ENCODE peak calls at places on chromosomes 1 and 21, in five cellular contexts. One of them, this sample, is unnamed.

GRCh38 chr1:204520834-204521709 is 4.9 kb downstream of the MDM4 start:
- DNase-seq in A549: no peak
- DNase-seq in adrenal gland: no peak
- DNase-seq in transverse colon: peak
- DNase-seq in OCI-LY7: peak
- DNase-seq in this sample: peak

GRCh38 chr1:71399594-71399993 is 318.8 kb upstream of the ZRANB2 start:
- DNase-seq in A549: no peak
- DNase-seq in adrenal gland: no peak
- DNase-seq in transverse colon: no peak
- DNase-seq in OCI-LY7: no peak
- DNase-seq in this sample: no peak

GRCh38 chr1:161719325-161719611 is 2.1 kb upstream of the FCRLB start:
- DNase-seq in A549: no peak
- DNase-seq in adrenal gland: no peak
- DNase-seq in transverse colon: no peak
- DNase-seq in OCI-LY7: no peak
- DNase-seq in this sample: no peak

GRCh38 chr1:241714321-241715218 is 62.5 kb downstream of the WDR64 start:
- DNase-seq in A549: no peak
- DNase-seq in adrenal gland: no peak
- DNase-seq in transverse colon: no peak
- DNase-seq in OCI-LY7: no peak
- DNase-seq in this sample: no peak

GRCh38 chr1:111707906-111708305 is 31.3 kb downstream of the INKA2 start:
- DNase-seq in A549: no peak
- DNase-seq in adrenal gland: no peak
- DNase-seq in transverse colon: no peak
- DNase-seq in OCI-LY7: no peak
- DNase-seq in this sample: no peak

GRCh38 chr1:8384088-8384487 is 66.2 kb downstream of the SLC45A1 start:
- DNase-seq in A549: no peak
- DNase-seq in adrenal gland: no peak
- DNase-seq in transverse colon: no peak
- DNase-seq in OCI-LY7: no peak
- DNase-seq in this sample: no peak

GRCh38 chr1:10519016-10519417 is 44.3 kb downstream of the PEX14 start:
- DNase-seq in A549: no peak
- DNase-seq in adrenal gland: no peak
- DNase-seq in transverse colon: no peak
- DNase-seq in OCI-LY7: no peak
- DNase-seq in this sample: no peak

GRCh38 chr21:45636459-45636858 is 7.1 kb upstream of the PCBP3 start:
- DNase-seq in A549: no peak
- DNase-seq in adrenal gland: no peak
- DNase-seq in transverse colon: no peak
- DNase-seq in OCI-LY7: no peak
- DNase-seq in this sample: no peak

GRCh38 chr1:220791959-220792358 is 5.2 kb downstream of the MTARC1 start:
- DNase-seq in A549: no peak
- DNase-seq in adrenal gland: peak
- DNase-seq in transverse colon: no peak
- DNase-seq in OCI-LY7: no peak
- DNase-seq in this sample: no peak

GRCh38 chr21:42252778-42253340 is 33.9 kb downstream of the ABCG1 start:
- DNase-seq in A549: no peak
- DNase-seq in adrenal gland: no peak
- DNase-seq in transverse colon: peak
- DNase-seq in OCI-LY7: no peak
- DNase-seq in this sample: no peak

GRCh38 chr1:212432706-212433576 is at the start of gene NENF:
- DNase-seq in A549: peak
- DNase-seq in adrenal gland: peak
- DNase-seq in transverse colon: peak
- DNase-seq in OCI-LY7: peak
- DNase-seq in this sample: peak

GRCh38 chr21:31993826-31994791 is 121.3 kb downstream of the HUNK start:
- DNase-seq in A549: no peak
- DNase-seq in adrenal gland: no peak
- DNase-seq in transverse colon: no peak
- DNase-seq in OCI-LY7: no peak
- DNase-seq in this sample: no peak

GRCh38 chr1:246567258-246568235 is 1.3 kb downstream of the CNST start:
- DNase-seq in A549: peak
- DNase-seq in adrenal gland: no peak
- DNase-seq in transverse colon: no peak
- DNase-seq in OCI-LY7: peak
- DNase-seq in this sample: no peak

GRCh38 chr21:38321568-38321967 is 64.8 kb downstream of the KCNJ15 start:
- DNase-seq in A549: no peak
- DNase-seq in adrenal gland: no peak
- DNase-seq in transverse colon: no peak
- DNase-seq in OCI-LY7: no peak
- DNase-seq in this sample: no peak

GRCh38 chr1:95935719-95936118 is 701.7 kb downstream of the RWDD3 start:
- DNase-seq in A549: no peak
- DNase-seq in adrenal gland: no peak
- DNase-seq in transverse colon: no peak
- DNase-seq in OCI-LY7: no peak
- DNase-seq in this sample: no peak

GRCh38 chr1:22754106-22754768 is 43.6 kb downstream of the EPHB2 start:
- DNase-seq in A549: no peak
- DNase-seq in adrenal gland: no peak
- DNase-seq in transverse colon: no peak
- DNase-seq in OCI-LY7: no peak
- DNase-seq in this sample: no peak

GRCh38 chr1:232454487-232454886 is 175.4 kb downstream of the SIPA1L2 start:
- DNase-seq in A549: no peak
- DNase-seq in adrenal gland: no peak
- DNase-seq in transverse colon: no peak
- DNase-seq in OCI-LY7: no peak
- DNase-seq in this sample: no peak

GRCh38 chr1:226568077-226568831 is 19.7 kb downstream of the STUM start:
- DNase-seq in A549: peak
- DNase-seq in adrenal gland: no peak
- DNase-seq in transverse colon: no peak
- DNase-seq in OCI-LY7: peak
- DNase-seq in this sample: no peak

GRCh38 chr1:10514490-10515235 is 39.9 kb downstream of the PEX14 start:
- DNase-seq in A549: peak
- DNase-seq in adrenal gland: peak
- DNase-seq in transverse colon: no peak
- DNase-seq in OCI-LY7: no peak
- DNase-seq in this sample: no peak

GRCh38 chr1:23809751-23810171 is 9.2 kb upstream of the GALE start:
- DNase-seq in A549: peak
- DNase-seq in adrenal gland: peak
- DNase-seq in transverse colon: peak
- DNase-seq in OCI-LY7: peak
- DNase-seq in this sample: no peak

GRCh38 chr21:42056996-42057689 is 14.0 kb upstream of the UMODL1 start:
- DNase-seq in A549: no peak
- DNase-seq in adrenal gland: no peak
- DNase-seq in transverse colon: peak
- DNase-seq in OCI-LY7: no peak
- DNase-seq in this sample: peak

GRCh38 chr21:36792505-36792967 is 93.6 kb downstream of the SIM2 start:
- DNase-seq in A549: peak
- DNase-seq in adrenal gland: no peak
- DNase-seq in transverse colon: no peak
- DNase-seq in OCI-LY7: no peak
- DNase-seq in this sample: peak

GRCh38 chr1:5200006-5200405 is 545.6 kb downstream of the AJAP1 start:
- DNase-seq in A549: no peak
- DNase-seq in adrenal gland: no peak
- DNase-seq in transverse colon: no peak
- DNase-seq in OCI-LY7: no peak
- DNase-seq in this sample: no peak

GRCh38 chr1:32770221-32770731 is 46.9 kb downstream of the YARS1 start:
- DNase-seq in A549: no peak
- DNase-seq in adrenal gland: no peak
- DNase-seq in transverse colon: no peak
- DNase-seq in OCI-LY7: no peak
- DNase-seq in this sample: no peak

GRCh38 chr1:117803318-117803717 is 126.1 kb downstream of the GDAP2 start:
- DNase-seq in A549: no peak
- DNase-seq in adrenal gland: no peak
- DNase-seq in transverse colon: no peak
- DNase-seq in OCI-LY7: no peak
- DNase-seq in this sample: no peak

GRCh38 chr1:145425436-145426029 is at the start of gene NBPF20:
- DNase-seq in A549: peak
- DNase-seq in adrenal gland: peak
- DNase-seq in transverse colon: peak
- DNase-seq in OCI-LY7: peak
- DNase-seq in this sample: peak

GRCh38 chr1:111140680-111140967 is 601 bp downstream of the CEPT1 start:
- DNase-seq in A549: peak
- DNase-seq in adrenal gland: peak
- DNase-seq in transverse colon: peak
- DNase-seq in OCI-LY7: peak
- DNase-seq in this sample: peak

GRCh38 chr1:119893238-119893791 is 3.0 kb downstream of the ADAM30 start:
- DNase-seq in A549: no peak
- DNase-seq in adrenal gland: no peak
- DNase-seq in transverse colon: no peak
- DNase-seq in OCI-LY7: no peak
- DNase-seq in this sample: no peak

GRCh38 chr1:114322726-114323125 is 169.1 kb upstream of the SYT6 start:
- DNase-seq in A549: no peak
- DNase-seq in adrenal gland: no peak
- DNase-seq in transverse colon: no peak
- DNase-seq in OCI-LY7: no peak
- DNase-seq in this sample: no peak

GRCh38 chr1:235918032-235918431 is 51.3 kb upstream of the LYST start:
- DNase-seq in A549: no peak
- DNase-seq in adrenal gland: no peak
- DNase-seq in transverse colon: no peak
- DNase-seq in OCI-LY7: no peak
- DNase-seq in this sample: no peak
- H3K27ac ChIP-seq in A549: peak
- H3K27ac ChIP-seq in adrenal gland: no peak
- H3K27ac ChIP-seq in transverse colon: peak
- H3K27ac ChIP-seq in OCI-LY7: no peak
- H3K27ac ChIP-seq in this sample: peak

GRCh38 chr1:56627019-56627635 is 18.0 kb upstream of the PRKAA2 start:
- DNase-seq in A549: no peak
- DNase-seq in adrenal gland: no peak
- DNase-seq in transverse colon: no peak
- DNase-seq in OCI-LY7: no peak
- DNase-seq in this sample: no peak

GRCh38 chr1:56625823-56626222 is 19.3 kb upstream of the PRKAA2 start:
- DNase-seq in A549: no peak
- DNase-seq in adrenal gland: no peak
- DNase-seq in transverse colon: no peak
- DNase-seq in OCI-LY7: no peak
- DNase-seq in this sample: no peak

GRCh38 chr1:56631901-56632300 is 13.2 kb upstream of the PRKAA2 start:
- DNase-seq in A549: no peak
- DNase-seq in adrenal gland: no peak
- DNase-seq in transverse colon: no peak
- DNase-seq in OCI-LY7: no peak
- DNase-seq in this sample: no peak

GRCh38 chr1:56626546-56626945 is 18.6 kb upstream of the PRKAA2 start:
- DNase-seq in A549: no peak
- DNase-seq in adrenal gland: no peak
- DNase-seq in transverse colon: no peak
- DNase-seq in OCI-LY7: no peak
- DNase-seq in this sample: no peak

DNA sequence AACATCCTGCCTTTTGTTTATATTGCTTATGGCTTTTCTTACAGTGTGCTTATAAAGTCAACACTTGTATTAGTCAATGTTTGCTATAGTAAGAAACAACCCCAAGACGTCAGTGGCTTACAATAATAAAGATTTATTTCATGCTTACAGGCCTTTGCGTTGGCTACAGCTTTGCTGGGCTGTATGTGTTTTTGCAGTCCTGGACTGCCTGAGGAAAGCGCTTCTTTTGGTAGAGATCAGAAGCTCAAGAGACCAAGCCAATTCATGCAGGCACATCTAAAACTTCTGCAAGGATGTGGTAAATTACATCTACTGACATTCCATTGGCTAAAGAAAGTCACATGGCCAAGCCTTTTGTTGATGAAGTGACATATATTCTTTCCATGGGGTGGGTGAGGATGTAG is 17.5 kb upstream of the PRKAA2 start:
- DNase-seq in A549: peak
- DNase-seq in adrenal gland: no peak
- DNase-seq in transverse colon: no peak
- DNase-seq in OCI-LY7: no peak
- DNase-seq in this sample: no peak
- H3K27ac ChIP-seq in A549: no peak
- H3K27ac ChIP-seq in adrenal gland: no peak
- H3K27ac ChIP-seq in transverse colon: no peak
- H3K27ac ChIP-seq in OCI-LY7: no peak
- H3K27ac ChIP-seq in this sample: no peak

DNA sequence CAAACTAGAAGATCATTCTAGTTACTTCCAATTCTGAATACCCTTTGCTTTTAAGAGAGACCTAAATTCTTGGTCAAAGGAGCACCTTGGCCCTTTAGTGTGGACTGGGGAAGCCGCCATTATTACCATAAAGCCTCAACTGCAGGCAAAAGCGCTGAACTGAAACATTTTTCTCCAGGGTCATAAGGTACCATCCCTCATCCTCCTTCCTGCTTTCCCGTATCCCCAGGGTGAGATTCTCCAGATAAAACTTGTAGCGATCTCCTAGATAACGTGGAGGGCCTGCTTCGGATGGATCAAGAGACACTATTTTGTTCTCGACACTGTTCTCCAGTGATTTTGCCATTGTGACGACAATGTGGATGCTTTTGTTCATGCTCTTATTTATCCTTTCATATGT is 9.8 kb downstream of the SLAMF1 start:
- DNase-seq in A549: no peak
- DNase-seq in adrenal gland: no peak
- DNase-seq in transverse colon: no peak
- DNase-seq in OCI-LY7: no peak
- DNase-seq in this sample: no peak
- H3K27ac ChIP-seq in A549: no peak
- H3K27ac ChIP-seq in adrenal gland: no peak
- H3K27ac ChIP-seq in transverse colon: no peak
- H3K27ac ChIP-seq in OCI-LY7: no peak
- H3K27ac ChIP-seq in this sample: no peak

GRCh38 chr1:29786195-29786594 is 549.9 kb downstream of the PTPRU start:
- DNase-seq in A549: no peak
- DNase-seq in adrenal gland: no peak
- DNase-seq in transverse colon: no peak
- DNase-seq in OCI-LY7: no peak
- DNase-seq in this sample: no peak

GRCh38 chr1:29789910-29790247 is 553.6 kb downstream of the PTPRU start:
- DNase-seq in A549: no peak
- DNase-seq in adrenal gland: no peak
- DNase-seq in transverse colon: no peak
- DNase-seq in OCI-LY7: no peak
- DNase-seq in this sample: peak

GRCh38 chr1:29786791-29787732 is 550.7 kb downstream of the PTPRU start:
- DNase-seq in A549: no peak
- DNase-seq in adrenal gland: no peak
- DNase-seq in transverse colon: no peak
- DNase-seq in OCI-LY7: no peak
- DNase-seq in this sample: no peak

GRCh38 chr1:29793101-29793546 is 556.8 kb downstream of the PTPRU start:
- DNase-seq in A549: peak
- DNase-seq in adrenal gland: peak
- DNase-seq in transverse colon: peak
- DNase-seq in OCI-LY7: peak
- DNase-seq in this sample: peak

GRCh38 chr1:29789221-29789909 is 553.0 kb downstream of the PTPRU start:
- DNase-seq in A549: no peak
- DNase-seq in adrenal gland: no peak
- DNase-seq in transverse colon: no peak
- DNase-seq in OCI-LY7: no peak
- DNase-seq in this sample: peak
- H3K27ac ChIP-seq in A549: no peak
- H3K27ac ChIP-seq in adrenal gland: no peak
- H3K27ac ChIP-seq in transverse colon: no peak
- H3K27ac ChIP-seq in OCI-LY7: no peak
- H3K27ac ChIP-seq in this sample: peak